ENCODE peak calls at places on chromosomes 3 and 15, in four cellular contexts. One of them, this sample, is unnamed.

GRCh38 chr3:73695841-73696240 is 71.1 kb upstream of the PDZRN3 start:
- DNase-seq in CD8-positive, alpha-beta T cell: no peak
- DNase-seq in T-helper 22 cell: no peak
- DNase-seq in NCI-H2171: no peak
- DNase-seq in this sample: no peak

GRCh38 chr15:40328176-40328575 is 4.7 kb downstream of the INAFM2 start:
- DNase-seq in NCI-H2171: no peak
- DNase-seq in CD8-positive, alpha-beta T cell: no peak
- DNase-seq in T-helper 22 cell: no peak
- DNase-seq in this sample: no peak

GRCh38 chr3:51962854-51963530 is 4.3 kb downstream of the PCBP4 start:
- DNase-seq in NCI-H2171: no peak
- DNase-seq in T-helper 22 cell: no peak
- DNase-seq in CD8-positive, alpha-beta T cell: no peak
- DNase-seq in this sample: peak; percentile 31

GRCh38 chr15:44710236-44711088 is 661 bp downstream of the PATL2 start:
- DNase-seq in NCI-H2171: no peak
- DNase-seq in CD8-positive, alpha-beta T cell: no peak
- DNase-seq in T-helper 22 cell: no peak
- DNase-seq in this sample: no peak

GRCh38 chr15:100602064-100602821 is at the start of the genes ASB7 and LINS1:
- DNase-seq in T-helper 22 cell: peak; percentile 100
- DNase-seq in NCI-H2171: peak; percentile 99
- DNase-seq in CD8-positive, alpha-beta T cell: peak; percentile 100
- DNase-seq in this sample: peak; percentile 99

GRCh38 chr15:94416829-94417228 is 185.5 kb downstream of the MCTP2 start:
- DNase-seq in T-helper 22 cell: no peak
- DNase-seq in CD8-positive, alpha-beta T cell: no peak
- DNase-seq in NCI-H2171: no peak
- DNase-seq in this sample: no peak

GRCh38 chr3:74074700-74075099 is 450.0 kb upstream of the PDZRN3 start:
- DNase-seq in NCI-H2171: no peak
- DNase-seq in T-helper 22 cell: no peak
- DNase-seq in CD8-positive, alpha-beta T cell: no peak
- DNase-seq in this sample: no peak

GRCh38 chr15:20356444-20357138 is 185.0 kb downstream of the GOLGA6L6 start:
- DNase-seq in NCI-H2171: no peak
- DNase-seq in T-helper 22 cell: peak; percentile 44
- DNase-seq in CD8-positive, alpha-beta T cell: peak; percentile 88
- DNase-seq in this sample: no peak

GRCh38 chr3:25587094-25587493 is 77.6 kb downstream of the TOP2B start:
- DNase-seq in NCI-H2171: no peak
- DNase-seq in T-helper 22 cell: no peak
- DNase-seq in CD8-positive, alpha-beta T cell: no peak
- DNase-seq in this sample: no peak

GRCh38 chr3:30639937-30640336 is 33.5 kb downstream of the TGFBR2 start:
- DNase-seq in T-helper 22 cell: no peak
- DNase-seq in CD8-positive, alpha-beta T cell: no peak
- DNase-seq in NCI-H2171: no peak
- DNase-seq in this sample: no peak